ENCODE peak calls at places on chromosomes 6 and 20, in nine cellular contexts. One of them, this sample, is unnamed.

GRCh38 chr6:51934098-51934497 is 153.3 kb downstream of the PKHD1 start:
- DNase-seq in left ventricle myocardium inferior: no peak
- DNase-seq in tibial artery: no peak
- DNase-seq in choroid plexus epithelial cell: no peak
- DNase-seq in PC-3: peak; percentile 16
- DNase-seq in Calu3: peak; percentile 2
- DNase-seq in AG04450: no peak
- DNase-seq in AG09309: no peak
- DNase-seq in WERI-Rb-1: peak; percentile 35
- DNase-seq in this sample: no peak

GRCh38 chr6:119350202-119351004 is 842 bp upstream of the MAN1A1 start:
- DNase-seq in Calu3: peak; percentile 8
- DNase-seq in AG09309: peak; percentile 55
- DNase-seq in AG04450: peak; percentile 23
- DNase-seq in WERI-Rb-1: no peak
- DNase-seq in PC-3: peak; percentile 44
- DNase-seq in left ventricle myocardium inferior: no peak
- DNase-seq in tibial artery: peak; percentile 37
- DNase-seq in choroid plexus epithelial cell: peak; percentile 82
- DNase-seq in this sample: no peak

GRCh38 chr6:160137130-160137988 is 15.7 kb downstream of the SLC22A1 start:
- DNase-seq in tibial artery: no peak
- DNase-seq in PC-3: no peak
- DNase-seq in AG09309: no peak
- DNase-seq in choroid plexus epithelial cell: no peak
- DNase-seq in AG04450: no peak
- DNase-seq in left ventricle myocardium inferior: no peak
- DNase-seq in Calu3: no peak
- DNase-seq in WERI-Rb-1: no peak
- DNase-seq in this sample: no peak

GRCh38 chr6:32854376-32855178 is 585 bp downstream of the PSMB9 start:
- DNase-seq in Calu3: peak; percentile 43
- DNase-seq in tibial artery: peak; percentile 38
- DNase-seq in choroid plexus epithelial cell: peak; percentile 50
- DNase-seq in AG09309: no peak
- DNase-seq in left ventricle myocardium inferior: peak; percentile 41
- DNase-seq in WERI-Rb-1: no peak
- DNase-seq in AG04450: no peak
- DNase-seq in PC-3: no peak
- DNase-seq in this sample: no peak

GRCh38 chr6:13488015-13488895 is 855 bp upstream of the GFOD1 start:
- DNase-seq in Calu3: peak; percentile 17
- DNase-seq in choroid plexus epithelial cell: peak; percentile 67
- DNase-seq in left ventricle myocardium inferior: peak; percentile 55
- DNase-seq in tibial artery: peak; percentile 48
- DNase-seq in AG04450: no peak
- DNase-seq in WERI-Rb-1: no peak
- DNase-seq in AG09309: no peak
- DNase-seq in PC-3: no peak
- DNase-seq in this sample: no peak

GRCh38 chr6:34955447-34955846 is 66.4 kb downstream of the ANKS1A start:
- DNase-seq in Calu3: no peak
- DNase-seq in AG09309: no peak
- DNase-seq in left ventricle myocardium inferior: no peak
- DNase-seq in WERI-Rb-1: no peak
- DNase-seq in PC-3: no peak
- DNase-seq in choroid plexus epithelial cell: no peak
- DNase-seq in tibial artery: no peak
- DNase-seq in AG04450: no peak
- DNase-seq in this sample: no peak

GRCh38 chr6:26155066-26155925 is 68.1 kb downstream of the HFE start:
- DNase-seq in PC-3: peak; percentile 54
- DNase-seq in AG09309: no peak
- DNase-seq in choroid plexus epithelial cell: no peak
- DNase-seq in AG04450: no peak
- DNase-seq in Calu3: peak; percentile 48
- DNase-seq in left ventricle myocardium inferior: peak; percentile 49
- DNase-seq in WERI-Rb-1: peak; percentile 66
- DNase-seq in tibial artery: peak; percentile 62
- DNase-seq in this sample: no peak

GRCh38 chr20:48325656-48326433 is 502.0 kb downstream of the PREX1 start:
- DNase-seq in choroid plexus epithelial cell: no peak
- DNase-seq in tibial artery: no peak
- DNase-seq in AG09309: no peak
- DNase-seq in WERI-Rb-1: no peak
- DNase-seq in Calu3: no peak
- DNase-seq in left ventricle myocardium inferior: no peak
- DNase-seq in AG04450: no peak
- DNase-seq in PC-3: no peak
- DNase-seq in this sample: no peak

GRCh38 chr20:48350291-48350988 is 477.4 kb downstream of the PREX1 start:
- DNase-seq in left ventricle myocardium inferior: no peak
- DNase-seq in PC-3: no peak
- DNase-seq in Calu3: no peak
- DNase-seq in AG04450: no peak
- DNase-seq in AG09309: no peak
- DNase-seq in choroid plexus epithelial cell: peak; percentile 15
- DNase-seq in tibial artery: no peak
- DNase-seq in WERI-Rb-1: no peak
- DNase-seq in this sample: no peak

GRCh38 chr6:160104821-160105517 is 16.6 kb upstream of the SLC22A1 start:
- DNase-seq in AG04450: no peak
- DNase-seq in PC-3: no peak
- DNase-seq in AG09309: no peak
- DNase-seq in Calu3: no peak
- DNase-seq in choroid plexus epithelial cell: no peak
- DNase-seq in tibial artery: no peak
- DNase-seq in left ventricle myocardium inferior: no peak
- DNase-seq in WERI-Rb-1: no peak
- DNase-seq in this sample: no peak

GRCh38 chr6:894274-894673 is 201.3 kb upstream of the EXOC2 start:
- DNase-seq in Calu3: no peak
- DNase-seq in choroid plexus epithelial cell: no peak
- DNase-seq in WERI-Rb-1: peak; percentile 45
- DNase-seq in left ventricle myocardium inferior: no peak
- DNase-seq in tibial artery: no peak
- DNase-seq in AG04450: no peak
- DNase-seq in AG09309: no peak
- DNase-seq in PC-3: no peak
- DNase-seq in this sample: no peak

GRCh38 chr20:62011403-62011791 is 54.3 kb downstream of the TAF4 start:
- DNase-seq in AG09309: no peak
- DNase-seq in left ventricle myocardium inferior: no peak
- DNase-seq in choroid plexus epithelial cell: no peak
- DNase-seq in tibial artery: no peak
- DNase-seq in Calu3: no peak
- DNase-seq in PC-3: no peak
- DNase-seq in AG04450: no peak
- DNase-seq in WERI-Rb-1: no peak
- DNase-seq in this sample: no peak

GRCh38 chr6:167735498-167736201 is 91.1 kb upstream of the AFDN start:
- DNase-seq in PC-3: no peak
- DNase-seq in AG04450: no peak
- DNase-seq in Calu3: no peak
- DNase-seq in left ventricle myocardium inferior: no peak
- DNase-seq in WERI-Rb-1: no peak
- DNase-seq in tibial artery: no peak
- DNase-seq in AG09309: no peak
- DNase-seq in choroid plexus epithelial cell: peak; percentile 19
- DNase-seq in this sample: no peak

GRCh38 chr20:59993736-59994484 is 35.7 kb downstream of the CDH26 start:
- DNase-seq in AG04450: no peak
- DNase-seq in choroid plexus epithelial cell: no peak
- DNase-seq in AG09309: no peak
- DNase-seq in left ventricle myocardium inferior: no peak
- DNase-seq in tibial artery: no peak
- DNase-seq in Calu3: no peak
- DNase-seq in PC-3: no peak
- DNase-seq in WERI-Rb-1: no peak
- DNase-seq in this sample: no peak

DNA sequence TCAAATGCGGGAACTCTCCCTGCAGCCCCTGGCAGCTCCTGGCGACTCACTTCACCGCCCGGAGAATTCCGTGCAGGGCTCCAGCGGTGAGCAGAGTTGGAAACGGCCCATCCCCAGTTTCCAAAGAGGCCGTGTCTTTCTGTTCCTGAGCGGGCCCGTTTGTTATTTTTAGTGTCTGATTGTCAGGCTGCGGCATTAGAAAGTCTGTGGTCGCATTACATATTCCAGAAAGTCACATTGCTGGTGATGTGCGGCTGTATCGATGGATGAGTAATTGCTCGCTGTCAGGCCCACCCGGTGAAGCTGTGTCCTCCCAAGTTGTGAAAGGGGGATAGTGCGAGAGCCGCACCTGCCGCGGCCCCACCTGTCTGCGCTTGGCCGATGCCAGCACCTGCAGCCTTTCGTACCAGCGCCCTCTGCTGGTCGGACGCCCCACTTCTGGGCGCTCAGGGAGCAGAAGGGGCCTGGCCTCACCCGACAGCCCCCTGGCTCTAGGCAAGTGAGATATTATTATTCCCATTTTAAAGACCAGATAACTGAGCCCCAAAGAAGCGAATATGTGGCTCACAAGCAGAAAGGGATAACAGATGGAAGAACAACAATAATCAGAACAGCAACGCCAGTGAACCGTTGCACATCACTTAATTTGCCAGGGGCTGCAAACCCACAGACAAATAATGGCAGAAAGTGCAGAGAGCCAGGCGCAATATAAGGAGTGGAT is 244.9 kb downstream of the TSHZ2 start:
- DNase-seq in Calu3: peak; percentile 92
- DNase-seq in left ventricle myocardium inferior: peak; percentile 66
- DNase-seq in AG04450: no peak
- DNase-seq in choroid plexus epithelial cell: peak; percentile 30
- DNase-seq in tibial artery: peak; percentile 47
- DNase-seq in AG09309: no peak
- DNase-seq in WERI-Rb-1: peak; percentile 66
- DNase-seq in PC-3: peak; percentile 81
- DNase-seq in this sample: no peak
- TF ChIP-seq CTCF in Calu3: peak; percentile 98
- TF ChIP-seq CTCF in left ventricle myocardium inferior: peak; percentile 92
- TF ChIP-seq CTCF in AG04450: peak; percentile 73
- TF ChIP-seq CTCF in choroid plexus epithelial cell: peak; percentile 81
- TF ChIP-seq CTCF in tibial artery: peak; percentile 56
- TF ChIP-seq CTCF in AG09309: peak; percentile 84
- TF ChIP-seq CTCF in WERI-Rb-1: peak; percentile 91
- TF ChIP-seq CTCF in PC-3: peak; percentile 99
- TF ChIP-seq CTCF in this sample: peak; percentile 81

DNA sequence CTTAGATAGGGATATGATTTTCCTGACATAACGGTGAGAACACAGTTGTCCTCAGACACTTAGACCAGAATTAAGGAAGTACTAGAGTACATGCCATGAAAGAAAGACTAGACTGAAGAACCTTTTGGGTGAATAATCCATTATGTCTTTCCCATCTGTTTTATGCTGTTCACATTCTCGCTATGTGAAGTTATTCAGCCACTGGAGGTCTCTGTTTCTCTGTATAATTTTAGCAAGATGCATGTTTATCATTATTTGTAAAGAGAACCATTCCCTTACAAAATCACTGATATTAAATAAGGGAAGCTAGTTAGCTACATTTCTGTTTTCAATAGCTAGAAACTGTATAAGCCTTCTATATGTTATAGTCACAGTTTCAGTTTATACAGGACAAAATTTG is 391.9 kb downstream of the CD109 start:
- DNase-seq in PC-3: peak; percentile 50
- DNase-seq in left ventricle myocardium inferior: no peak
- DNase-seq in AG04450: peak; percentile 41
- DNase-seq in WERI-Rb-1: no peak
- DNase-seq in tibial artery: no peak
- DNase-seq in AG09309: no peak
- DNase-seq in Calu3: no peak
- DNase-seq in choroid plexus epithelial cell: peak; percentile 70
- DNase-seq in this sample: no peak
- TF ChIP-seq CTCF in PC-3: peak; percentile 51
- TF ChIP-seq CTCF in left ventricle myocardium inferior: peak; percentile 36
- TF ChIP-seq CTCF in AG04450: peak; percentile 50
- TF ChIP-seq CTCF in WERI-Rb-1: no peak
- TF ChIP-seq CTCF in tibial artery: no peak
- TF ChIP-seq CTCF in AG09309: peak; percentile 32
- TF ChIP-seq CTCF in Calu3: no peak
- TF ChIP-seq CTCF in choroid plexus epithelial cell: no peak
- TF ChIP-seq CTCF in this sample: peak; percentile 81

GRCh38 chr20:46088409-46089075 is 1.2 kb downstream of the NCOA5 start:
- DNase-seq in tibial artery: no peak
- DNase-seq in PC-3: peak; percentile 68
- DNase-seq in AG04450: no peak
- DNase-seq in Calu3: peak; percentile 23
- DNase-seq in AG09309: no peak
- DNase-seq in left ventricle myocardium inferior: no peak
- DNase-seq in choroid plexus epithelial cell: peak; percentile 36
- DNase-seq in WERI-Rb-1: no peak
- DNase-seq in this sample: no peak

GRCh38 chr20:46090095-46090388 is 280 bp upstream of the NCOA5 start:
- DNase-seq in AG04450: no peak
- DNase-seq in Calu3: no peak
- DNase-seq in tibial artery: no peak
- DNase-seq in choroid plexus epithelial cell: no peak
- DNase-seq in PC-3: no peak
- DNase-seq in WERI-Rb-1: no peak
- DNase-seq in left ventricle myocardium inferior: no peak
- DNase-seq in AG09309: no peak
- DNase-seq in this sample: no peak

GRCh38 chr20:46089076-46089337 is 755 bp downstream of the NCOA5 start:
- DNase-seq in choroid plexus epithelial cell: no peak
- DNase-seq in left ventricle myocardium inferior: no peak
- DNase-seq in tibial artery: no peak
- DNase-seq in AG04450: no peak
- DNase-seq in PC-3: no peak
- DNase-seq in WERI-Rb-1: no peak
- DNase-seq in AG09309: no peak
- DNase-seq in Calu3: no peak
- DNase-seq in this sample: no peak

GRCh38 chr20:46089338-46090094 is at the start of gene NCOA5:
- DNase-seq in tibial artery: peak; percentile 95
- DNase-seq in PC-3: peak; percentile 98
- DNase-seq in left ventricle myocardium inferior: peak; percentile 97
- DNase-seq in AG09309: peak; percentile 87
- DNase-seq in AG04450: peak; percentile 86
- DNase-seq in choroid plexus epithelial cell: peak; percentile 98
- DNase-seq in Calu3: peak; percentile 99
- DNase-seq in WERI-Rb-1: peak; percentile 96
- DNase-seq in this sample: peak; percentile 99

GRCh38 chr20:46093531-46093930 is 3.8 kb upstream of the NCOA5 start:
- DNase-seq in AG04450: no peak
- DNase-seq in left ventricle myocardium inferior: no peak
- DNase-seq in PC-3: peak; percentile 41
- DNase-seq in WERI-Rb-1: no peak
- DNase-seq in AG09309: no peak
- DNase-seq in choroid plexus epithelial cell: no peak
- DNase-seq in tibial artery: no peak
- DNase-seq in Calu3: no peak
- DNase-seq in this sample: no peak
- TF ChIP-seq CTCF in AG04450: no peak
- TF ChIP-seq CTCF in left ventricle myocardium inferior: no peak
- TF ChIP-seq CTCF in PC-3: peak; percentile 53
- TF ChIP-seq CTCF in WERI-Rb-1: no peak
- TF ChIP-seq CTCF in AG09309: no peak
- TF ChIP-seq CTCF in choroid plexus epithelial cell: peak; percentile 6
- TF ChIP-seq CTCF in tibial artery: no peak
- TF ChIP-seq CTCF in Calu3: no peak
- TF ChIP-seq CTCF in this sample: no peak

GRCh38 chr20:19249515-19249914 is 37.1 kb downstream of the SLC24A3 start:
- DNase-seq in Calu3: no peak
- DNase-seq in WERI-Rb-1: no peak
- DNase-seq in choroid plexus epithelial cell: peak; percentile 61
- DNase-seq in tibial artery: no peak
- DNase-seq in AG04450: no peak
- DNase-seq in left ventricle myocardium inferior: no peak
- DNase-seq in AG09309: no peak
- DNase-seq in PC-3: peak; percentile 45
- DNase-seq in this sample: no peak
- TF ChIP-seq CTCF in Calu3: no peak
- TF ChIP-seq CTCF in WERI-Rb-1: peak; percentile 18
- TF ChIP-seq CTCF in choroid plexus epithelial cell: no peak
- TF ChIP-seq CTCF in tibial artery: no peak
- TF ChIP-seq CTCF in AG04450: no peak
- TF ChIP-seq CTCF in left ventricle myocardium inferior: no peak
- TF ChIP-seq CTCF in AG09309: no peak
- TF ChIP-seq CTCF in PC-3: peak; percentile 44
- TF ChIP-seq CTCF in this sample: peak; percentile 30

This sample was measured in chondrocyte.